ENCODE peak calls at places on chromosome 9, in seven cellular contexts. Z is HCT116, P is GM12878, S is A549, Q is HepG2, G is HL-60, A is GM23338. I is an unnamed sample.

GRCh38 chr9:93155716-93156474 is 21.8 kb upstream of the NINJ1 start:
- DNase-seq in Z (no peak), P (no peak), S (no peak), Q (no peak), G (no peak), A (no peak), I (no peak)

GRCh38 chr9:126411225-126411947 is 84.8 kb downstream of the MVB12B start:
- DNase-seq in Z (no peak), P (peak; percentile 93), S (no peak), Q (no peak), G (no peak), A (no peak), I (no peak)

GRCh38 chr9:117247271-117247670 is 167.6 kb downstream of the ASTN2 start:
- DNase-seq in Z (no peak), P (no peak), S (peak; percentile 28), Q (peak; percentile 2), G (no peak), A (peak; percentile 67), I (no peak)

GRCh38 chr9:36961568-36962360 is 72.3 kb downstream of the PAX5 start:
- DNase-seq in Z (no peak), P (no peak), S (no peak), Q (no peak), G (no peak), A (peak; percentile 16), I (no peak)

GRCh38 chr9:35636135-35636876 is 14.4 kb downstream of the SIT1 start:
- DNase-seq in Z (no peak), P (no peak), S (no peak), Q (no peak), G (no peak), A (no peak), I (no peak)

GRCh38 chr9:116066221-116066620 is 87.4 kb upstream of the PAPPA start:
- DNase-seq in Z (no peak), P (no peak), S (no peak), Q (no peak), G (no peak), A (no peak), I (no peak)

GRCh38 chr9:136658849-136659535 is 3.7 kb upstream of the EGFL7 start:
- DNase-seq in Z (no peak), P (no peak), S (no peak), Q (no peak), G (no peak), A (no peak), I (no peak)

GRCh38 chr9:2340046-2340760 is 281.4 kb upstream of the VLDLR start:
- DNase-seq in Z (no peak), P (no peak), S (no peak), Q (no peak), G (no peak), A (no peak), I (no peak)

GRCh38 chr9:93193978-93194377 is 10.0 kb downstream of the WNK2 start:
- DNase-seq in Z (no peak), P (no peak), S (no peak), Q (no peak), G (no peak), A (no peak), I (no peak)

GRCh38 chr9:88106492-88106891 is 31.8 kb downstream of the SPATA31C2 start:
- DNase-seq in Z (peak; percentile 54), P (no peak), S (no peak), Q (no peak), G (no peak), A (peak; percentile 53), I (no peak)

GRCh38 chr9:78575041-78575440 is 278.1 kb downstream of the PSAT1 start:
- DNase-seq in Z (no peak), P (no peak), S (no peak), Q (no peak), G (no peak), A (no peak), I (no peak)

GRCh38 chr9:20873240-20873860 is 158.1 kb downstream of the HACD4 start:
- DNase-seq in Z (no peak), P (no peak), S (no peak), Q (no peak), G (no peak), A (no peak), I (no peak)

GRCh38 chr9:127388037-127388855 is 8.7 kb upstream of the SLC2A8 start:
- DNase-seq in Z (peak; percentile 86), P (peak; percentile 79), S (peak; percentile 82), Q (peak; percentile 96), G (peak; percentile 96), A (no peak), I (peak; percentile 53)

GRCh38 chr9:20701058-20701457 is 17.0 kb downstream of the FOCAD start:
- DNase-seq in Z (no peak), P (no peak), S (no peak), Q (no peak), G (no peak), A (no peak), I (no peak)

GRCh38 chr9:83299556-83299955 is 236.6 kb upstream of the RASEF start:
- DNase-seq in Z (no peak), P (no peak), S (peak; percentile 37), Q (no peak), G (no peak), A (no peak), I (no peak)

GRCh38 chr9:124345751-124346281 is 69.4 kb downstream of the PSMB7 start:
- DNase-seq in Z (no peak), P (no peak), S (no peak), Q (no peak), G (no peak), A (no peak), I (no peak)

GRCh38 chr9:27539479-27540441 is 10.1 kb upstream of the MOB3B start:
- DNase-seq in Z (no peak), P (peak; percentile 35), S (no peak), Q (peak; percentile 55), G (no peak), A (no peak), I (no peak)

GRCh38 chr9:237858-238345 is 23.2 kb downstream of the DOCK8 start:
- DNase-seq in Z (no peak), P (no peak), S (no peak), Q (no peak), G (no peak), A (no peak), I (no peak)

GRCh38 chr9:6183227-6183551 is 32.4 kb upstream of the IL33 start:
- DNase-seq in Z (no peak), P (no peak), S (peak; percentile 30), Q (no peak), G (no peak), A (no peak), I (no peak)

GRCh38 chr9:16716631-16717030 is 153.8 kb downstream of the BNC2 start:
- DNase-seq in Z (no peak), P (no peak), S (no peak), Q (no peak), G (no peak), A (no peak), I (no peak)

GRCh38 chr9:34563262-34563661 is 26.3 kb downstream of the CNTFR start:
- DNase-seq in Z (no peak), P (no peak), S (no peak), Q (no peak), G (no peak), A (no peak), I (no peak)

GRCh38 chr9:112234779-112235178 is 59.7 kb upstream of the SUSD1 start:
- DNase-seq in Z (no peak), P (no peak), S (no peak), Q (no peak), G (no peak), A (no peak), I (no peak)
- H3K27ac ChIP-seq in Z (no peak overlapping the region), P (no peak overlapping the region), S (no peak overlapping the region), Q (no peak overlapping the region), G (no peak overlapping the region), A (no peak overlapping the region), I (no peak overlapping the region)

GRCh38 chr9:90137824-90138223 is 504.8 kb downstream of the DIRAS2 start:
- DNase-seq in Z (no peak), P (no peak), S (no peak), Q (no peak), G (no peak), A (no peak), I (no peak)

GRCh38 chr9:90141723-90142122 is 500.9 kb downstream of the DIRAS2 start:
- DNase-seq in Z (no peak), P (no peak), S (no peak), Q (peak; percentile 12), G (no peak), A (peak; percentile 74), I (no peak)

GRCh38 chr9:90140131-90140818 is 502.3 kb downstream of the DIRAS2 start:
- DNase-seq in Z (no peak), P (no peak), S (no peak), Q (no peak), G (no peak), A (peak; percentile 23), I (no peak)

GRCh38 chr9:90142580-90142979 is 500.0 kb downstream of the DIRAS2 start:
- DNase-seq in Z (peak; percentile 21), P (no peak), S (no peak), Q (peak; percentile 35), G (peak; percentile 46), A (peak; percentile 88), I (no peak)
- TF ChIP-seq REST in Z (no peak), P (no peak), S (no peak), Q (no peak), G (no peak), A (no peak), I (no peak)

DNA sequence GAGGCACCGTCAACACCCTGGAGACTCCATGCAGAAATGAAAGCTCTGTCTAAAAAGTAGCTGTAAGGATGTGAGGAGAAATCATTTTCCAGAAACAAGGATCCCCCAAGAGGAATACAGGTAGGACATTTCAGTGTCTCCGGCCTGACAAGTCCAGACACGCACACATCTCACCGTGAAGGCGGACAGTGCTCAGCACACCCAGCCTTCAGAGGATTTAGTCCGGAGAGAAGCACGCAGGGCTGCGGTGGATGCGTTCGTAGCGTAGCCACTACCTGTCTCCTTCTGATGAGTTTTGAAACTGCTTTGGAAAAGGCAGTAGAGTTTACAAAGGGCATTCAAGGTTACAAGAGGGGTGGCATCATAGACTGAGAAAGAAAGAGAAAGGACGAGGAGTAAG is 110.6 kb upstream of the ERCC6L2 start:
- DNase-seq in Z (no peak), P (no peak), S (no peak), Q (no peak), G (no peak), A (no peak), I (no peak)
- H3K27ac ChIP-seq in Z (no peak overlapping the region), P (no peak overlapping the region), S (no peak overlapping the region), Q (peak overlapping the region; percentile 29), G (no peak overlapping the region), A (no peak overlapping the region), I (no peak overlapping the region)

DNA sequence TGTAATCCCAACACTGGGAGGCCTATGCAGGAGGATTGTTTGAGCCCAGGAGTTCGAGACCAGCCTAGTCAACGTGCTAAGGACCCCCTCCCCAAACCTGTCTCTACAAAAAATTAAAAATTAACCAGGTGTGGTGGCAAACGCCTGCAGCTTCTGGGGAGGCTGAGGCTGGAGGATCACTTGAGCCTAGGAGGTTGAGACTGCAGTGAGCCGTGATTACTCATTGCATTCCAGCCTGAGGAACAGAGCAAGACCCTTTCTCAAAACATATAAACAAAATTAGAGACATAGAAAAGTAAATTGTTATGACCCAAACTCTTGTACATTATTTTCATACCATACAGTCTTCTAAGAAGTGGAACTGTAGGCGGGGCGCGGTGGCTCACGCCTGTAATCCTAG is 1.1 kb downstream of the GPR107 start:
- DNase-seq in Z (no peak), P (no peak), S (no peak), Q (no peak), G (no peak), A (no peak), I (no peak)
- TF ChIP-seq REST in Z (no peak), P (no peak), S (no peak), Q (no peak), G (no peak), A (no peak), I (no peak)

I was measured in Panc1.